ENCODE peak calls at places on chromosomes 16 and 17, in four cellular contexts. One of them, this sample, is unnamed.
A peak's percentile ranks its signal among the peaks of the same experiment; 100 is the strongest.

GRCh38 chr16:58506241-58507194 is 6.6 kb downstream of the NDRG4 start:
- DNase-seq in IMR-90: no peak
- DNase-seq in trophoblast cell: no peak
- DNase-seq in neuronal stem cell: no peak
- DNase-seq in this sample: peak; percentile 26

GRCh38 chr16:27685802-27686201 is 135.9 kb downstream of the KATNIP start:
- DNase-seq in IMR-90: peak; percentile 85
- DNase-seq in trophoblast cell: no peak
- DNase-seq in neuronal stem cell: no peak
- DNase-seq in this sample: no peak

GRCh38 chr17:9729034-9729650 is 62.2 kb downstream of the DHRS7C start:
- DNase-seq in IMR-90: peak; percentile 45
- DNase-seq in trophoblast cell: peak; percentile 82
- DNase-seq in neuronal stem cell: peak; percentile 47
- DNase-seq in this sample: no peak

GRCh38 chr16:51577621-51578303 is 426.7 kb upstream of the SALL1 start:
- DNase-seq in IMR-90: peak; percentile 15
- DNase-seq in trophoblast cell: no peak
- DNase-seq in neuronal stem cell: no peak
- DNase-seq in this sample: peak; percentile 43

GRCh38 chr17:66625321-66625767 is 209.6 kb upstream of the CACNG5 start:
- DNase-seq in IMR-90: peak; percentile 49
- DNase-seq in trophoblast cell: peak; percentile 42
- DNase-seq in neuronal stem cell: peak; percentile 14
- DNase-seq in this sample: no peak

GRCh38 chr16:70512456-70512855 is 10.9 kb downstream of the COG4 start:
- DNase-seq in IMR-90: peak; percentile 59
- DNase-seq in trophoblast cell: peak; percentile 59
- DNase-seq in neuronal stem cell: no peak
- DNase-seq in this sample: no peak

GRCh38 chr17:43879723-43880419 is 27.5 kb downstream of the MPP2 start:
- DNase-seq in IMR-90: no peak
- DNase-seq in trophoblast cell: no peak
- DNase-seq in neuronal stem cell: no peak
- DNase-seq in this sample: no peak

GRCh38 chr17:81387235-81388060 is 7.8 kb upstream of the BAHCC1 start:
- DNase-seq in IMR-90: peak; percentile 57
- DNase-seq in trophoblast cell: peak; percentile 44
- DNase-seq in neuronal stem cell: no peak
- DNase-seq in this sample: no peak

GRCh38 chr17:44400226-44400847 is 10.9 kb upstream of the ITGA2B start:
- DNase-seq in IMR-90: peak; percentile 41
- DNase-seq in trophoblast cell: peak; percentile 35
- DNase-seq in neuronal stem cell: no peak
- DNase-seq in this sample: no peak

GRCh38 chr16:67461600-67462278 is 19.2 kb downstream of the ATP6V0D1 start:
- DNase-seq in IMR-90: no peak
- DNase-seq in trophoblast cell: no peak
- DNase-seq in neuronal stem cell: no peak
- DNase-seq in this sample: no peak

GRCh38 chr16:67462279-67462655 is 18.7 kb downstream of the ATP6V0D1 start:
- DNase-seq in IMR-90: no peak
- DNase-seq in trophoblast cell: no peak
- DNase-seq in neuronal stem cell: no peak
- DNase-seq in this sample: no peak

GRCh38 chr16:67464565-67464964 is 16.4 kb downstream of the ATP6V0D1 start:
- DNase-seq in IMR-90: no peak
- DNase-seq in trophoblast cell: no peak
- DNase-seq in neuronal stem cell: no peak
- DNase-seq in this sample: no peak

GRCh38 chr16:67463691-67464090 is 17.3 kb downstream of the ATP6V0D1 start:
- DNase-seq in IMR-90: no peak
- DNase-seq in trophoblast cell: no peak
- DNase-seq in neuronal stem cell: no peak
- DNase-seq in this sample: no peak

GRCh38 chr16:67463059-67463458 is 17.9 kb downstream of the ATP6V0D1 start:
- DNase-seq in IMR-90: no peak
- DNase-seq in trophoblast cell: no peak
- DNase-seq in neuronal stem cell: no peak
- DNase-seq in this sample: no peak
- H3K27ac ChIP-seq in IMR-90: no peak overlapping the region
- H3K27ac ChIP-seq in trophoblast cell: no peak overlapping the region
- H3K27ac ChIP-seq in neuronal stem cell: no peak overlapping the region
- H3K27ac ChIP-seq in this sample: no peak overlapping the region

GRCh38 chr16:2238396-2239230 is 2.4 kb downstream of the DNASE1L2 start:
- DNase-seq in IMR-90: no peak
- DNase-seq in trophoblast cell: no peak
- DNase-seq in neuronal stem cell: no peak
- DNase-seq in this sample: peak; percentile 54
- H4K8ac ChIP-seq in IMR-90: no peak overlapping the region
- H4K8ac ChIP-seq in trophoblast cell: no peak overlapping the region
- H4K8ac ChIP-seq in neuronal stem cell: no peak overlapping the region
- H4K8ac ChIP-seq in this sample: no peak overlapping the region

DNA sequence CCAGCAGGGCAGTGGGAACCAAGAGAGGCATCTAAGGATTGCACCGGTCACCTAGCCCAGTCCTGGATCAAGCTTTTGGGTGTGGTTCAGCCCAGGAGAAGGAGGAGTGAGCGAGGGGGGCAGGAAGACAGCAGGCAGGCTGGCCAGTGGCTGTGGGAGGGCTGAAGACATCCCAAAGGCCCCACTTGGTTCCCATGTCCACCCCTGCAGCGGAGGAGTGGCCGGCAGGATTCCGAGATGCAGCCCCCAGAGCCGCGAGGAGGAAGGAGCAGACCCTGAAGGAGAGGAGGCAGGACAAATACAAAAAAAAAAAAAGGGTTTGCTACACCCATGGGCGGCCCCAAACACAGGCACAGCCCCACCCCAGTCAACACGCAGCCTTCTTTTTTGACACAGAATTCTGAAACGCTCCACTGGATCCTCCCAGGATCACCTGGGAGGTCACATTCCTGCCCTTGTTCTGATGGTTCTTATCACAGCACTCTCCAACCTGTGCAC is 1.1 kb upstream of the SLC47A2 start:
- DNase-seq in IMR-90: no peak
- DNase-seq in trophoblast cell: no peak
- DNase-seq in neuronal stem cell: no peak
- DNase-seq in this sample: no peak
- H3K27ac ChIP-seq in IMR-90: no peak overlapping the region
- H3K27ac ChIP-seq in trophoblast cell: no peak overlapping the region
- H3K27ac ChIP-seq in neuronal stem cell: no peak overlapping the region
- H3K27ac ChIP-seq in this sample: no peak overlapping the region

DNA sequence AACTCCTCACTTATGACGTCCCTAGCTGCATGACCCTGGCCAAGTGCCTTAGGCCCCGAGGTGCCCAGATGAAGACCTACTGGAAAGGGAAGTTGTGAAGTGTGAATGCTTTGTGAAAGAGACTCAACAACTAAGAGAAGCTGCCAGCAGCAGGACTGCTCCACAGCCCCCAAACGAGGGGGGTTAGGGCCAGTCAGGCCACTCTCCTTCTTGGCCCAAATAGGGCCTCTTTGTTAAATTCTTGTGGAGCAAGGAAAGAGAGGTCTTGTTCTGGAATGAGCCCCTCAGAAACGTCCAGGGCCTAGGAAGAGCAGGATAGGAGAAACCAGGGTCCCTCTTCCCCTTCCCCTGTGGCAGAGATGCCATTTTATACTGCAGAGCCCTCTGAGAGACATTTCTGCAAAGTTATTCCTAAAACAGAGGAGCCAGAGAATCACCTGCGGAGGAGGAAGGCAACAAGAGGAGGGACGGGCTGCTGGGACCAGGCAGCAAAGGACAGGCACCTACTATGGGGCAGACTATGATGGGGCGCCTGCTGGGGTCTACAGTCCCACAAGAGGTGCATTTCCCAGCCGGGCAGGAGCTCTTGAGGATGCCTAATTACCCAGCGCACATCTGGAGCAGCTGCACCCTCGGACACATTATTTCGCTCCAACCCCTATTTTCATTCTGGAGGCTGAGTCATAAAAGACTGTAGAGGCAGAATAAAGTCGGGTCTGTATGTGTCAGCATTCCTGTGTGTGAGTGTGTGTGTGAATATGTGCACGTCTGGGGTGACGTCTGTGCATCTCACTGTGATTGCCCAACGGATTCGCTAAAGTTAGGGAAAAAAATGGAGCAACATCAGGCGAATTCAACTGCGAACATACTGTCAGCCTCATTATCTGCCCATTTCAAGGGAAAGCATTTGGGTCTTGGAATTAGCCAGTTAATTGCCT is 11.4 kb upstream of the HOXB9 start:
- DNase-seq in IMR-90: peak; percentile 85
- DNase-seq in trophoblast cell: peak; percentile 96
- DNase-seq in neuronal stem cell: no peak
- DNase-seq in this sample: no peak
- H4K8ac ChIP-seq in IMR-90: no peak overlapping the region
- H4K8ac ChIP-seq in trophoblast cell: no peak overlapping the region
- H4K8ac ChIP-seq in neuronal stem cell: no peak overlapping the region
- H4K8ac ChIP-seq in this sample: no peak overlapping the region

DNA sequence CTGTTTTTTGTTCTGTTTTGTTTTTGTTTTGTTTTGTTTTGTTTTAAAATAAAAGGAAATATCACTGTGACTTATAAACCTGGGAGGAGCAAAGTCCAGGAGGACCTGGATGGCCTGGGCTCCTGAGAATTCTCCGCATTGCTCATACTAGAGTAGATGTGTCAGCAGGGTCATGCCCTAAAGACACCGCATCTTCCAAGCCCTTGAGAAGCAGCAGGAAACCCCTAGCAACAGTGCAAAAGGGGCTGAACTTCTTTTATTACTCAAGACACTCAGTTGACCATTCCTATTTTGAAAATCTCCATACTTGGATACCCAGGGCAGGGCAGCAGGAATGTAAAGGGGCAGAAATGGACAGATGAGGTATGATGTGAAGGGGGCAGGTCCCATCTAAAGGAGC is 51.8 kb downstream of the SYT17 start:
- DNase-seq in IMR-90: no peak
- DNase-seq in trophoblast cell: peak; percentile 75
- DNase-seq in neuronal stem cell: no peak
- DNase-seq in this sample: no peak
- H3K27ac ChIP-seq in IMR-90: no peak overlapping the region
- H3K27ac ChIP-seq in trophoblast cell: no peak overlapping the region
- H3K27ac ChIP-seq in neuronal stem cell: no peak overlapping the region
- H3K27ac ChIP-seq in this sample: no peak overlapping the region

DNA sequence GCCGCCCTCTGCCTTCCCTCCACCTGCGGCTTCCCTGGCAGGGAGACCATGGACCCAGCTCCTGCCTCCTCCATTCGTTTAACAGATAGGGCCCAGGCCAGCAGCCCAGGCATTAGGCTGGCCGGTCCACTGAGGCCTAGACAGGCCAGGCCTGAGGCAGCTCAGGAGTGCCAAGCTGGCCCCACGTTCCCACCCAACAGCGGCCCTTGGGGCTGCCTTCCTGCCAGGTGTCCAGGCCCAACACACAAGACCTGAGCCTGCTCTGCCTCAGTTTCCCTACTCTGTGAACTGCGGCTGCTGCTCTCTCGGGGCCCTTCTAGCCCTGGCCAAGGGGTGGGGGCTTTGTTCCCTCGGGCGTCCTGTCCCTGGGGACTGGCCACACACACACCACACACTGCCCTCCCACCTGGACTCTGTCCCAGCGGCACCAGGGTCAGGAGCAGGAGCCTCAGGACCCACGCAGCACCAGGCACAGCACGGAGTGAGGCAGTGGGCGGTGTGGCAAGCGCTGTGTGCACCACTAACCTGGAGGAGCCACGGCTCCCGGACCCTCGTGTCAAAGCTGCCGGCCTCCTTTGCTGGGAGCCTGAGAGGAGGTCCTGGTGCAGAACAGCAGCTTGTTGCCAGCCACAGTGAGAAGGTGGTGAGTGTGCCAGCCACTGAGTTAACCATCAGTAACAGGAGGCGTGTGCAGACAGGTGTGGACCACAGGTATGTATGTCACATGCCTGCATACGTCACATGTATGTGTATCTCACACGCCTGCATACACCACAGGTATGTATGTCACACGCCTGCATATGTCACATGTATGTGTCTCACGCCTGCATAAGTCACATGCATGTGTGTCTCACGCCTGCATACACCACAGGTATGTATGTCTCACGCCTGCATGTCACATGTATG is 14.6 kb upstream of the CDH15 start:
- DNase-seq in IMR-90: no peak
- DNase-seq in trophoblast cell: no peak
- DNase-seq in neuronal stem cell: no peak
- DNase-seq in this sample: no peak
- H4K8ac ChIP-seq in IMR-90: no peak overlapping the region
- H4K8ac ChIP-seq in trophoblast cell: no peak overlapping the region
- H4K8ac ChIP-seq in neuronal stem cell: no peak overlapping the region
- H4K8ac ChIP-seq in this sample: no peak overlapping the region

DNA sequence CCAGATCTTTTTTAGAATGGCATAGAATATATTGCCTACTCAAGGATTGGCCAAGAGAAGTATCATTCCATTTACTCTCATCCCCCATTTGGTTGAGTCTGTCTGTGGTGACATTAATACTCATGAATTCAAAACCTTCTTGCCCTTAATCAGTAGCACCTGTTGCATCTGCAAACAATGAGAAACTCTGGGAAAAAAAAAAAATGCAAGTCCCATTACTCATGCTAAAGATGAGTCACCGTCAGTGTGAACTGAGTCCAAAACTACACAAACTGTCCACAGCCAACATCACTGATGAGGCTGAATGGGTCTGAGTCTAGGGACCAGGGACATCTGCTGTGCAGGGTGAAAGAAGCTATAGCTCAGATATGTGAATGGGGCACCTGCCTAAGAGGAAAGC is 96.9 kb upstream of the ADAMTS18 start:
- DNase-seq in IMR-90: peak; percentile 38
- DNase-seq in trophoblast cell: peak; percentile 61
- DNase-seq in neuronal stem cell: no peak
- DNase-seq in this sample: no peak
- H3K27ac ChIP-seq in IMR-90: no peak overlapping the region
- H3K27ac ChIP-seq in trophoblast cell: no peak overlapping the region
- H3K27ac ChIP-seq in neuronal stem cell: no peak overlapping the region
- H3K27ac ChIP-seq in this sample: no peak overlapping the region

DNA sequence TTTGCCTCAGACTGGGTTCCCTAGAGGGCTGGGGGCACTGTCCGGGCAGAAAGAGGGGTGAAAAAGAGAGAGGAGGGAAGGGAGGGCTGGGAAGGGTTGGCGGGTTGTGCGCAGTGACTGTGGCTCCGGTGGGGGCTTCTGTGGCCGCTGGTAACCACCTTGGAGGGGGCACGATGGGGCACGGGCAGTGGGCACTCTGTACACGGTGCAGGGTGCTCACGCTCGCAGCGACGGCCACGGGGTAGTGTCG is 591 bp downstream of the PLLP start:
- DNase-seq in IMR-90: no peak
- DNase-seq in trophoblast cell: no peak
- DNase-seq in neuronal stem cell: no peak
- DNase-seq in this sample: no peak
- H4K8ac ChIP-seq in IMR-90: no peak overlapping the region
- H4K8ac ChIP-seq in trophoblast cell: no peak overlapping the region
- H4K8ac ChIP-seq in neuronal stem cell: no peak overlapping the region
- H4K8ac ChIP-seq in this sample: no peak overlapping the region

GRCh38 chr16:4377573-4378146 is 6.0 kb downstream of the VASN start:
- DNase-seq in IMR-90: no peak
- DNase-seq in trophoblast cell: no peak
- DNase-seq in neuronal stem cell: no peak
- DNase-seq in this sample: no peak

GRCh38 chr16:4376126-4376819 is 4.6 kb downstream of the VASN start:
- DNase-seq in IMR-90: peak; percentile 84
- DNase-seq in trophoblast cell: peak; percentile 56
- DNase-seq in neuronal stem cell: no peak
- DNase-seq in this sample: no peak

GRCh38 chr16:4378202-4378666 is 6.6 kb downstream of the VASN start:
- DNase-seq in IMR-90: no peak
- DNase-seq in trophoblast cell: no peak
- DNase-seq in neuronal stem cell: no peak
- DNase-seq in this sample: no peak

GRCh38 chr16:4375717-4376116 is 4.1 kb downstream of the VASN start:
- DNase-seq in IMR-90: no peak
- DNase-seq in trophoblast cell: peak; percentile 85
- DNase-seq in neuronal stem cell: no peak
- DNase-seq in this sample: no peak

GRCh38 chr16:4376820-4377572 is 5.3 kb downstream of the VASN start:
- DNase-seq in IMR-90: no peak
- DNase-seq in trophoblast cell: no peak
- DNase-seq in neuronal stem cell: no peak
- DNase-seq in this sample: no peak
- H3K27ac ChIP-seq in IMR-90: peak overlapping the region; percentile 94
- H3K27ac ChIP-seq in trophoblast cell: no peak overlapping the region
- H3K27ac ChIP-seq in neuronal stem cell: no peak overlapping the region
- H3K27ac ChIP-seq in this sample: no peak overlapping the region

This sample was measured in H9.